ENCODE peak calls at places on chromosome 5, in seven cellular contexts. J, U, V, Q, X, E and M are unnamed samples.

GRCh38 chr5:98474802-98475201 is 298.7 kb upstream of the RGMB start:
- DNase-seq in J (no peak), U (no peak), V (no peak), Q (no peak), X (no peak), E (no peak), M (no peak)

GRCh38 chr5:71737931-71738539 is 19.0 kb downstream of the CARTPT start:
- DNase-seq in J (no peak), U (no peak), V (no peak), Q (no peak), X (no peak), E (no peak), M (no peak)

GRCh38 chr5:107805819-107806218 is 135.1 kb upstream of the EFNA5 start:
- DNase-seq in J (no peak), U (no peak), V (no peak), Q (no peak), X (no peak), E (no peak), M (no peak)

GRCh38 chr5:14257995-14258403 is 114.9 kb downstream of the TRIO start:
- DNase-seq in J (no peak), U (no peak), V (no peak), Q (no peak), X (no peak), E (no peak), M (peak; percentile 49)

GRCh38 chr5:56286015-56286992 is 53.2 kb upstream of the ANKRD55 start:
- DNase-seq in J (no peak), U (no peak), V (no peak), Q (no peak), X (no peak), E (peak; percentile 48), M (no peak)

GRCh38 chr5:83377131-83377865 is 94.2 kb upstream of the VCAN start:
- DNase-seq in J (peak; percentile 61), U (peak; percentile 85), V (no peak), Q (no peak), X (no peak), E (peak; percentile 65), M (no peak)

GRCh38 chr5:161696992-161697391 is 11.5 kb downstream of the GABRA6 start:
- DNase-seq in J (no peak), U (no peak), V (no peak), Q (no peak), X (no peak), E (no peak), M (no peak)

GRCh38 chr5:169599451-169599850 is 15.9 kb downstream of the SPDL1 start:
- DNase-seq in J (peak; percentile 61), U (no peak), V (no peak), Q (no peak), X (no peak), E (no peak), M (no peak)

GRCh38 chr5:146188358-146188757 is 5.9 kb upstream of the LARS1 start:
- DNase-seq in J (peak; percentile 92), U (peak; percentile 78), V (no peak), Q (no peak), X (no peak), E (no peak), M (no peak)

GRCh38 chr5:127492854-127493738 is 24.3 kb upstream of the PRRC1 start:
- DNase-seq in J (peak; percentile 48), U (peak; percentile 75), V (no peak), Q (no peak), X (no peak), E (no peak), M (peak; percentile 27)

GRCh38 chr5:57986746-57987145 is 473.1 kb downstream of the PLK2 start:
- DNase-seq in J (peak; percentile 39), U (peak; percentile 37), V (no peak), Q (no peak), X (peak; percentile 19), E (peak; percentile 29), M (no peak)

GRCh38 chr5:71586941-71587708 is at the start of gene MCCC2:
- DNase-seq in J (peak; percentile 91), U (peak; percentile 95), V (peak; percentile 98), Q (peak; percentile 99), X (peak; percentile 96), E (peak; percentile 88), M (peak; percentile 96)

GRCh38 chr5:109876941-109877669 is 187.4 kb downstream of the MAN2A1 start:
- DNase-seq in J (peak; percentile 94), U (peak; percentile 20), V (no peak), Q (no peak), X (no peak), E (no peak), M (no peak)

GRCh38 chr5:76404694-76405306 is 1.7 kb downstream of the IQGAP2 start:
- DNase-seq in J (no peak), U (no peak), V (no peak), Q (no peak), X (no peak), E (no peak), M (peak; percentile 57)

GRCh38 chr5:148858106-148858505 is 31.7 kb downstream of the ADRB2 start:
- DNase-seq in J (no peak), U (peak; percentile 56), V (no peak), Q (no peak), X (no peak), E (no peak), M (no peak)

GRCh38 chr5:150780816-150781221 is 2.3 kb downstream of the SMIM3 start:
- DNase-seq in J (peak; percentile 38), U (peak; percentile 89), V (no peak), Q (no peak), X (no peak), E (no peak), M (no peak)

GRCh38 chr5:150783422-150783928 is 4.9 kb downstream of the SMIM3 start:
- DNase-seq in J (peak; percentile 97), U (peak; percentile 93), V (no peak), Q (peak; percentile 81), X (peak; percentile 76), E (peak; percentile 76), M (peak; percentile 50)

GRCh38 chr5:150782850-150783249 is 4.3 kb downstream of the SMIM3 start:
- DNase-seq in J (no peak), U (peak; percentile 9), V (no peak), Q (no peak), X (no peak), E (no peak), M (no peak)

GRCh38 chr5:150780180-150780692 is 1.7 kb downstream of the SMIM3 start:
- DNase-seq in J (no peak), U (peak; percentile 84), V (peak; percentile 32), Q (peak; percentile 78), X (peak; percentile 58), E (no peak), M (peak; percentile 68)

DNA sequence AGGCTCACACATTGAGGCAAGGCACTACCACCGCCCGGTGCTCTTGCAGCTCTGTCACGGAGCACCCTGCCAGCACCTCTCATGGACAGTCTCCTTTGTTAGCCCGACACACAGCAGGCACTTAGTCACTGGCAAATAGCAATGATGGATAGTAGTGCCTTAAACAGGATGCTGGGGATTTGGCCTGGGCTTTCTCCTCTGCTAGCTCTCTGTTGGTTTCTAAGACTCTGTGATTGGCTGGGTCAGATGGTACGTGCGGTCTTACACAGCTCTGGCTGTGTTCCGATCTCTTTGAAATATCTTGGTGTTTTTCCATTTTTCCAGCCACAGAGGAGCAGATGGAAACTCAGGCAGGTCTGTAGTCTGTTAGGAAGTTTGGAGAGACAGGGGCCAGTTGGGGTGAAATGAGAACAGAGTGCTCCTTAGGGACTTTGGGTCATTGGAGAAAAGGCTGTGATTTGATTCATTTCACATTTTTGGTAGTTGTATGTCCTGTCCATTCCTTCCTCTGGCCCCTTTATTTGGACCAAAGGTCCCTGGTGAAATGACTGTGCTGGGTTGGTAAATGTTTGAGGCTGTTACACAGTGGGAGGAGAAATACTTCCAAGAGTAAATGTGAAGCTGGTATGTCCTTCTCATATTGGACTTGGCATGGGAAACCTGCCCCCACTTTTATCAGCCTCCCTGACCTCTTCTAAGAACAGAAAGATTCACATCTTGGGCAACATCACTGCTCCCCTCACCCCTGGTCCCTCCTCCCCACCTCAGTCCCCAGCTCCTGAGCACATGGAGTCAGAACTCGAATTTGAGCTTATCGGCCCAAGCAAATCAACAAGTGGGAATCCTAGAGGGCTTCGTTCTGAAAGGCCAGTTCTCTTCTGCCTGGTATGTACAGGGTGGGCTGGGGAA is 3.4 kb downstream of the SMIM3 start:
- DNase-seq in J (peak; percentile 20), U (peak; percentile 98), V (peak; percentile 52), Q (no peak), X (peak; percentile 86), E (peak; percentile 88), M (no peak)
- TF ChIP-seq CTCF in J (no peak), U (peak; percentile 12), V (no peak), Q (no peak), X (no peak), E (no peak), M (no peak)

GRCh38 chr5:160461378-160461777 is 39.7 kb downstream of the PTTG1 start:
- DNase-seq in J (no peak), U (no peak), V (no peak), Q (no peak), X (no peak), E (no peak), M (no peak)

GRCh38 chr5:160458971-160459800 is 37.5 kb downstream of the PTTG1 start:
- DNase-seq in J (no peak), U (no peak), V (no peak), Q (peak; percentile 44), X (no peak), E (no peak), M (peak; percentile 42)

GRCh38 chr5:160462167-160462566 is 40.5 kb downstream of the PTTG1 start:
- DNase-seq in J (no peak), U (no peak), V (no peak), Q (no peak), X (no peak), E (no peak), M (no peak)

GRCh38 chr5:160463227-160463626 is 41.6 kb downstream of the PTTG1 start:
- DNase-seq in J (no peak), U (no peak), V (no peak), Q (no peak), X (no peak), E (no peak), M (no peak)

GRCh38 chr5:160460377-160461049 is 38.9 kb downstream of the PTTG1 start:
- DNase-seq in J (no peak), U (no peak), V (no peak), Q (no peak), X (no peak), E (no peak), M (no peak)
- TF ChIP-seq CTCF in J (peak; percentile 35), U (peak; percentile 37), V (no peak), Q (peak; percentile 32), X (no peak), E (peak; percentile 12), M (peak; percentile 10)

GRCh38 chr5:7805379-7805778 is 45.6 kb downstream of the CFAP90 start:
- DNase-seq in J (peak; percentile 16), U (peak; percentile 4), V (no peak), Q (peak; percentile 4), X (no peak), E (no peak), M (no peak)
- TF ChIP-seq CTCF in J (peak; percentile 60), U (no peak), V (peak; percentile 10), Q (no peak), X (no peak), E (peak; percentile 17), M (peak; percentile 32)

DNA sequence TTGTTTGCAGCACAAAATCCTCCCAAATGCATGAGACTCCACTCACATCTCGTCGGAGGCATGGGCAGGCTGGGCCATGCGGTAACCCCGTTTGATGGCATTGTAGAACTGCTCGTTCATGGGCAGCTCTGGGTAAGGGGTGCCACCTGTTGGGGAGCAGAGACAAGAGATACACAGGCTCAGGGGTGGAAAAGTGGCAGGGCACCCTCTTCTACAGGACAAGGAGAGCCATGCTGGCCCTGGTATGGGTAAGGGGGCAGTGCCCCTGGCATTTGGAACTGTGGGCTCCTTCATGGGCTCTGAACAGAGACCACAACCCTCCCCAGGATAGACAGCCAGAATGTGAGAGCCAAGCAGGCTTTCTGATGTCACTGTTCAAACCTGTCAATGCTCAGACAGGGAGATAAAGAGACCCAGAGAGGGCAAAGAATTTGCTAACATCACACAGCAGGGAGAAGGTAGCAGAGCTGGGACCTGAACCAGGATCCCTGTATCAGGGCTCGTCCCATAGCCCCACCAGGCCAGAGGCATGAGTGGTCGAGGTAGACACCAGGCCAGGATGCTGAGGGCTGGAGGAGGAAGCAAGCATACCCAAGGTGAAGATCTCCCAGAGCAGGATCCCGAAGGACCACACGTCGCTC is 33.2 kb upstream of the CSF1R start:
- DNase-seq in J (no peak), U (no peak), V (no peak), Q (no peak), X (peak; percentile 29), E (no peak), M (no peak)
- TF ChIP-seq CTCF in J (no peak), U (no peak), V (no peak), Q (no peak), X (no peak), E (no peak), M (no peak)